ENCODE peak calls at places on chromosomes 4 and X, in seven cellular contexts. N is transverse colon, T is prostate gland, E is HCT116, J is suprapubic skin, D is breast epithelium, A is HepG2. Q is an unnamed sample. For H3K27me3, the result is how much of the 10 kb centered on the place peaks cover.

GRCh38 chrX:46294234-46294633 is 251.0 kb downstream of the ZNF674 start:
- DNase-seq in D (no peak), J (no peak), N (no peak), A (no peak), T (no peak), E (no peak), Q (no peak)

GRCh38 chr4:181008164-181008563 is 1235.0 kb upstream of the TENM3 start:
- DNase-seq in D (no peak), A (peak), J (no peak), T (no peak), N (no peak), E (no peak), Q (no peak)

GRCh38 chr4:37812713-37813112 is 13.8 kb upstream of the PGM2 start:
- DNase-seq in N (no peak), T (no peak), E (no peak), J (no peak), A (no peak), D (no peak), Q (no peak)

GRCh38 chr4:141858437-141858836 is 222.1 kb downstream of the IL15 start:
- DNase-seq in E (no peak), T (no peak), A (no peak), N (no peak), J (no peak), D (no peak), Q (no peak)

GRCh38 chr4:47122592-47123291 is 91.4 kb downstream of the GABRB1 start:
- DNase-seq in N (peak), D (no peak), A (peak), E (peak), J (no peak), T (peak), Q (peak)

GRCh38 chrX:39819921-39820849 is 277.6 kb downstream of the BCOR start:
- DNase-seq in A (no peak), N (no peak), T (no peak), E (no peak), D (no peak), J (no peak), Q (peak)

GRCh38 chr4:48275247-48275646 is 5.6 kb upstream of the TEC start:
- DNase-seq in N (no peak), T (no peak), J (no peak), E (peak), A (peak), D (no peak), Q (no peak)

GRCh38 chr4:34183916-34184315 is 2060.4 kb downstream of the ARAP2 start:
- DNase-seq in T (no peak), J (no peak), A (no peak), N (no peak), E (no peak), D (no peak), Q (no peak)

GRCh38 chr4:174086829-174087799 is 196.4 kb downstream of the FBXO8 start:
- DNase-seq in J (no peak), D (no peak), A (no peak), T (no peak), E (no peak), N (no peak), Q (no peak)

GRCh38 chr4:184787766-184788503 is 37.8 kb downstream of the ACSL1 start:
- DNase-seq in J (no peak), T (no peak), N (no peak), A (no peak), E (no peak), D (no peak), Q (no peak)

GRCh38 chr4:87865960-87866598 is 33.3 kb downstream of the MEPE start:
- DNase-seq in N (no peak), E (no peak), J (no peak), D (no peak), A (peak), T (no peak), Q (no peak)

GRCh38 chr4:138655970-138656369 is 359.6 kb upstream of the NOCT start:
- DNase-seq in N (no peak), T (no peak), D (no peak), E (no peak), A (no peak), J (no peak), Q (no peak)

GRCh38 chrX:54495814-54496516 is at the start of gene FGD1:
- DNase-seq in N (peak), A (no peak), J (no peak), T (peak), D (peak), E (no peak), Q (peak)

GRCh38 chr4:89222171-89222570 is 85.4 kb downstream of the GPRIN3 start:
- DNase-seq in T (no peak), D (no peak), N (no peak), A (no peak), J (no peak), E (peak), Q (no peak)

GRCh38 chr4:152927737-152928136 is 8.4 kb upstream of the FHDC1 start:
- DNase-seq in D (no peak), J (no peak), A (no peak), N (no peak), T (no peak), E (no peak), Q (no peak)

GRCh38 chrX:48590203-48591103 is 6.8 kb upstream of the WDR13 start:
- DNase-seq in N (no peak), J (no peak), A (peak), D (no peak), T (no peak), E (no peak), Q (no peak)

GRCh38 chr4:7573692-7574091 is 139.0 kb upstream of the PSAPL1 start:
- DNase-seq in J (no peak), D (no peak), A (no peak), T (no peak), E (no peak), N (no peak), Q (no peak)

GRCh38 chrX:7330971-7331746 is 183.2 kb upstream of the PUDP start:
- DNase-seq in T (no peak), E (no peak), N (no peak), D (no peak), A (no peak), J (no peak), Q (no peak)

GRCh38 chrX:48683411-48683982 is at the start of gene WAS:
- DNase-seq in J (no peak), E (no peak), A (no peak), T (no peak), D (no peak), N (peak), Q (no peak)

GRCh38 chr4:125432078-125432477 is 117.3 kb downstream of the FAT4 start:
- DNase-seq in T (no peak), N (no peak), A (peak), E (peak), D (no peak), J (no peak), Q (no peak)

GRCh38 chr4:2281575-2282343 is 19.9 kb upstream of the MXD4 start:
- DNase-seq in A (no peak), E (no peak), T (no peak), J (no peak), D (no peak), N (peak), Q (peak)

GRCh38 chr4:77044458-77045124 is 31.2 kb downstream of the CCNI start:
- DNase-seq in J (no peak), A (peak), N (no peak), E (no peak), T (no peak), D (no peak), Q (no peak)

GRCh38 chr4:2595436-2595835 is 59.0 kb downstream of the FAM193A start:
- DNase-seq in N (no peak), A (no peak), E (no peak), D (no peak), T (no peak), J (no peak), Q (no peak)

GRCh38 chr4:129994715-129995114 is 898.8 kb downstream of the C4orf33 start:
- DNase-seq in A (no peak), D (no peak), J (no peak), E (no peak), N (no peak), T (no peak), Q (no peak)
- TF ChIP-seq POLR2AphosphoS5 in A (no peak), D (no peak), J (no peak), E (no peak), N (no peak), T (no peak), Q (no peak)

DNA sequence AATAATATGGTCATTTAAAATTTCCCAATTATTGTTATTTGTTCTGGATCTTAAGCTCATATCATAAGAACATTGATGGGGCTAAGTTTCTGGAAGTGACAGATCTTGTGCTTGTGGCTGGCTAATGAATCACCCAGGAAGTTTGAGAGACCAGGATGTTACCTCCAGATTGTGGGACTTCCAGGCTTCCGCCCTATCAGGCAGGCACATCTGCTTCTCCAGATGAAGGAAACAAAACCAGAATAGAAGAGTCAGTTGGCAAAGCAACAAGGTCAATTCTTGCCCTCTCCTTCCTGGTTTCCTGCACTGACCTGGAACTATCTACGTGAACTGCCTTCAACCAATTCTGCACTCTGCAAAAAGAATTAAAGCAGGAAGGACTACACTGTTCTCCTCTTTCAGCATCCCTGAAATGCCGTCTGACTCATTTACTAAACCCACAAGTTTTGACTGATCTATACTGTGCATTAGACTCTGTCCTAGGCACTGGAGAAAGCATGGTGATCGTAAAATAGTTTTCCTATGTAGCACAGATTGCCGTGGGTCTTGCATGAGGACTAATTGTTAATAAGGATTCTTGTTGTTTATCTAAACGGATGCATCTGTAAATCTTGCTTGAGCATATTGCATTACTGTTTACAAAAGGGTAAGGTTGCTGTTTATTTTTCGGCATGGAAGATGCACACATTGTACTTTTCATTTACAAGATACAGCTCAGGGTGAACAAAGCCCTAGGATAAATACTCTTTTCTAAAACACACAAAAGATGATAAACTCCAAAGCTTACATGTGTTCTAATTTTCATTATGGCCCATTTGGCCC is 74.6 kb downstream of the AMELX start:
- DNase-seq in A (no peak), J (no peak), D (no peak), T (no peak), E (no peak), N (no peak), Q (no peak)
- H3K27ac ChIP-seq in A (no peak), J (no peak), D (no peak), T (peak), E (no peak), N (peak), Q (no peak)

DNA sequence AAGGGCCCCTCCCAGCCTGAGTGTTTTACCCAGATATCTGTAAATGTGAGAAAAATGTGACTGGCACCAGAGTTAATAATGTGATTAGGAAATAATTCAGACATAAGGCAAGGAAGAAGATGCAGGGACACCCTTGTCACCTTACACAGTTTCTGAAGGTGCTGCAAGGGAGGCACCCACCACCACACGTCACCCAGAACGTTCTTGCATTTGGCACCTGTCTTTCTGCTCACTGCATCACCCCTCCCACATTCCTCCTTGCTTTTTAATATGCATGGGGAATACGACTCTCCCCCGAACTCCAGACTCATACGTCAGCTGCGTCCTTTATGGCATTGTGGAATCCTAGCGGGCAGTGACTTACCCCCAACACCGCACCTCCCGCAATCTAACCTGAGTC is 48.0 kb upstream of the C4orf50 start:
- DNase-seq in D (no peak), N (no peak), J (no peak), A (no peak), E (no peak), T (no peak), Q (no peak)
- H3K27me3 ChIP-seq in D (under half), N (under half), J (under half), A (under half), E (under half), T (under half), Q (under half)

DNA sequence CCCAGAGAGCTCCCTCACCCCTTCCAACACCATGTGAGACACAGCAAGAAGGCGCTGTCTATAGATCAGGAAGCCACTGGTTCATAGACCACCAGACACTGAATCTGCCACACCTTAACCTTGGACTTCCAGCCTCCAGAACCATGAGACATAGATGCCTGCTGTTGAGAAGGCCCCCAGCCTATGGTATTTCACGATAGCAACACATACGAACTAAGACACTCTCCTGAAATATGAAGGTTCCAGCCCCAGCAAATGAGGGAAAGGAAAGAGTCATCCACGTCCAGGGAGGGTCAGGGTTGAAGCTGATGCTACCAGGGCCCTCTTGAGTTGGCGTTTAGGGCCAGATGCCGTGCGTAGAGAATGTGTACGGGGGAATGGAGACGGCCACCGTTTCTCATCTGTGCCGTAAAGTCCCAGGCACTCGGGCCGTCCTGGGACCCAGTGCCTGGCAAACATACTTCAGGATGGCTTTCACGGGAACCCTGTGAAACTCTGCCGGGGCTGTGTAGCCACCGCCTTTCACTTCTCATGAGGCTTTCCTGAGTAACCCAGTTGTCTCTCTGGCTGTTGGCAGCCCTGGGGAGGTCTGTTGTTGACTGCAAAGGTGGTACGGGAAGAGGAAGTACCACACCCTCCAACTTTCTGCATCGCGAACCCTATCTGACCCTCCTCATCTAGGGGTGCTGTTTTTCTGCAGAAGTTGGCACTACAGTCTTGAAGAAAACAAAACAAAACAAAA is 17.7 kb upstream of the P2RY8 start:
- DNase-seq in D (no peak), N (no peak), A (no peak), E (no peak), T (no peak), J (peak), Q (peak)
- TF ChIP-seq POLR2AphosphoS5 in D (no peak), N (no peak), A (no peak), E (no peak), T (no peak), J (no peak), Q (no peak)

DNA sequence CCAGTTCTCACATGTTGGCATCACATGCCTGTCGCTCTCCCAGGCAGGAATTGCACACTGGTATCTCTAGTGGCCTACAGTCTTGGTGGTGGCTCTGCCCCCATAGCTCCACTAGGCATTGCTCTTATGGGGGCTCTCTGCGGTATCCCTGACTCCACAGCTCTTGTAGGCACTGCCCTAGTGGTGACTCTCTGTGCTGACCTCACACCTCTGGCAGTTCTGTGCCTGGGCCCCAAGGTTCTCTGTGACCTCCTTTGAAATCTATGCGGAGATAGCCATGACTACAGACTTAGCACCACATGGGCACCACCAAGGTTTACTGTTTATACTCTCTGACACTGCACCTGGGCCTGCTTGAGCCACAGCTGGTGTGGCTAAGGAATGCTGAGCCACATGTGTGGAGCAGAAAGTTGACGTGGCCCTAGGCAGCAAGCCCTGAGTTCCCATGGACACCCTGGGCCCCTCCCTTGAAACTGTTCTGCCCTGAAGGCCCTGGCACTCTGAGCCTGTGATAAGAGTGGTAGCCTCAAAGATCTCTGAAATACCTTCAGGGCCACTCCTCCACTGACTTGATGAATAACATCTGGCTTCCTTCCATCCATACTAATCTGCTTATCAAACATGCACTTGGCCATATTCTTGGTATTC is 8.0 kb downstream of the SLC9B1 start:
- DNase-seq in N (peak), D (no peak), E (no peak), A (no peak), T (no peak), J (no peak), Q (peak)
- H3K27ac ChIP-seq in N (peak), D (peak), E (no peak), A (no peak), T (no peak), J (no peak), Q (peak)

GRCh38 chr4:4233610-4234009 is 6.9 kb upstream of the OTOP1 start:
- DNase-seq in A (no peak), N (no peak), J (no peak), E (no peak), T (no peak), D (no peak), Q (no peak)

GRCh38 chr4:4226606-4227438 is at the start of gene OTOP1:
- DNase-seq in D (no peak), T (no peak), A (no peak), N (no peak), E (no peak), J (no peak), Q (no peak)

GRCh38 chr4:4225915-4226605 is 669 bp downstream of the OTOP1 start:
- DNase-seq in E (no peak), A (no peak), D (no peak), N (no peak), J (no peak), T (no peak), Q (no peak)

GRCh38 chr4:4228356-4228668 is 1.6 kb upstream of the OTOP1 start:
- DNase-seq in A (no peak), T (no peak), E (no peak), J (no peak), D (no peak), N (no peak), Q (no peak)

GRCh38 chr4:4227510-4228355 is 1.0 kb upstream of the OTOP1 start:
- DNase-seq in J (no peak), E (no peak), A (no peak), T (no peak), N (no peak), D (no peak), Q (no peak)
- H3K27me3 ChIP-seq in J (half or more), E (under half), A (under half), T (under half), N (half or more), D (under half), Q (under half)

Q was measured in stomach.